ENCODE peak calls at places on chromosomes 12 and 14, in ten cellular contexts. One of them, this sample, is unnamed.

GRCh38 chr12:67419810-67420209 is 150.7 kb downstream of the CAND1 start:
- DNase-seq in CD8-positive, alpha-beta T cell: no peak
- DNase-seq in GM12865: no peak
- DNase-seq in skeletal muscle cell: no peak
- DNase-seq in ovary: no peak
- DNase-seq in left ventricle myocardium inferior: no peak
- DNase-seq in neuronal stem cell: no peak
- DNase-seq in tibial artery: no peak
- DNase-seq in ascending aorta: no peak
- DNase-seq in bronchial epithelial cell: no peak
- DNase-seq in this sample: no peak

GRCh38 chr12:78799679-78800078 is 64.9 kb upstream of the SYT1 start:
- DNase-seq in left ventricle myocardium inferior: no peak
- DNase-seq in neuronal stem cell: no peak
- DNase-seq in ovary: no peak
- DNase-seq in skeletal muscle cell: no peak
- DNase-seq in GM12865: no peak
- DNase-seq in tibial artery: no peak
- DNase-seq in ascending aorta: no peak
- DNase-seq in bronchial epithelial cell: no peak
- DNase-seq in CD8-positive, alpha-beta T cell: no peak
- DNase-seq in this sample: no peak

GRCh38 chr14:80434574-80435321 is 223.4 kb upstream of the DIO2 start:
- DNase-seq in left ventricle myocardium inferior: no peak
- DNase-seq in GM12865: no peak
- DNase-seq in neuronal stem cell: no peak
- DNase-seq in ovary: no peak
- DNase-seq in ascending aorta: no peak
- DNase-seq in tibial artery: no peak
- DNase-seq in bronchial epithelial cell: peak
- DNase-seq in CD8-positive, alpha-beta T cell: no peak
- DNase-seq in skeletal muscle cell: no peak
- DNase-seq in this sample: no peak

GRCh38 chr12:120161852-120162251 is 32.7 kb downstream of the GCN1 start:
- DNase-seq in left ventricle myocardium inferior: no peak
- DNase-seq in neuronal stem cell: no peak
- DNase-seq in ascending aorta: no peak
- DNase-seq in CD8-positive, alpha-beta T cell: no peak
- DNase-seq in tibial artery: no peak
- DNase-seq in GM12865: no peak
- DNase-seq in bronchial epithelial cell: no peak
- DNase-seq in skeletal muscle cell: no peak
- DNase-seq in ovary: no peak
- DNase-seq in this sample: no peak

GRCh38 chr14:36604757-36605505 is 22.5 kb upstream of the NKX2-8 start:
- DNase-seq in tibial artery: no peak
- DNase-seq in CD8-positive, alpha-beta T cell: peak
- DNase-seq in left ventricle myocardium inferior: no peak
- DNase-seq in GM12865: peak
- DNase-seq in ovary: no peak
- DNase-seq in bronchial epithelial cell: peak
- DNase-seq in ascending aorta: peak
- DNase-seq in neuronal stem cell: peak
- DNase-seq in skeletal muscle cell: peak
- DNase-seq in this sample: no peak

GRCh38 chr14:35212471-35213142 is 79.6 kb upstream of the PSMA6 start:
- DNase-seq in ovary: no peak
- DNase-seq in neuronal stem cell: no peak
- DNase-seq in tibial artery: no peak
- DNase-seq in CD8-positive, alpha-beta T cell: no peak
- DNase-seq in left ventricle myocardium inferior: no peak
- DNase-seq in ascending aorta: no peak
- DNase-seq in skeletal muscle cell: no peak
- DNase-seq in bronchial epithelial cell: no peak
- DNase-seq in GM12865: no peak
- DNase-seq in this sample: no peak

GRCh38 chr12:77070382-77071294 is 5.3 kb upstream of the E2F7 start:
- DNase-seq in GM12865: peak
- DNase-seq in tibial artery: no peak
- DNase-seq in skeletal muscle cell: no peak
- DNase-seq in ascending aorta: no peak
- DNase-seq in bronchial epithelial cell: no peak
- DNase-seq in left ventricle myocardium inferior: no peak
- DNase-seq in neuronal stem cell: no peak
- DNase-seq in ovary: no peak
- DNase-seq in CD8-positive, alpha-beta T cell: no peak
- DNase-seq in this sample: no peak

GRCh38 chr12:23816394-23816851 is 133.0 kb downstream of the SOX5 start:
- DNase-seq in CD8-positive, alpha-beta T cell: no peak
- DNase-seq in skeletal muscle cell: no peak
- DNase-seq in bronchial epithelial cell: no peak
- DNase-seq in GM12865: no peak
- DNase-seq in tibial artery: no peak
- DNase-seq in ascending aorta: no peak
- DNase-seq in ovary: no peak
- DNase-seq in neuronal stem cell: no peak
- DNase-seq in left ventricle myocardium inferior: no peak
- DNase-seq in this sample: no peak

GRCh38 chr14:64682173-64682710 is 22.0 kb upstream of the PLEKHG3 start:
- DNase-seq in ascending aorta: peak
- DNase-seq in left ventricle myocardium inferior: peak
- DNase-seq in neuronal stem cell: no peak
- DNase-seq in CD8-positive, alpha-beta T cell: no peak
- DNase-seq in GM12865: no peak
- DNase-seq in skeletal muscle cell: no peak
- DNase-seq in ovary: peak
- DNase-seq in bronchial epithelial cell: peak
- DNase-seq in tibial artery: peak
- DNase-seq in this sample: peak

GRCh38 chr14:68619805-68620574 is 172.9 kb downstream of the ZFP36L1 start:
- DNase-seq in ascending aorta: no peak
- DNase-seq in CD8-positive, alpha-beta T cell: no peak
- DNase-seq in neuronal stem cell: no peak
- DNase-seq in left ventricle myocardium inferior: peak
- DNase-seq in GM12865: no peak
- DNase-seq in bronchial epithelial cell: no peak
- DNase-seq in skeletal muscle cell: no peak
- DNase-seq in ovary: no peak
- DNase-seq in tibial artery: no peak
- DNase-seq in this sample: peak

GRCh38 chr12:8037947-8038346 is 5.4 kb downstream of the FOXJ2 start:
- DNase-seq in tibial artery: no peak
- DNase-seq in left ventricle myocardium inferior: no peak
- DNase-seq in CD8-positive, alpha-beta T cell: no peak
- DNase-seq in ovary: no peak
- DNase-seq in bronchial epithelial cell: peak
- DNase-seq in ascending aorta: no peak
- DNase-seq in neuronal stem cell: no peak
- DNase-seq in skeletal muscle cell: no peak
- DNase-seq in GM12865: no peak
- DNase-seq in this sample: no peak
- H3K4me3 ChIP-seq in tibial artery: no peak
- H3K4me3 ChIP-seq in left ventricle myocardium inferior: peak
- H3K4me3 ChIP-seq in CD8-positive, alpha-beta T cell: peak
- H3K4me3 ChIP-seq in ovary: no peak
- H3K4me3 ChIP-seq in bronchial epithelial cell: no peak
- H3K4me3 ChIP-seq in ascending aorta: peak
- H3K4me3 ChIP-seq in neuronal stem cell: no peak
- H3K4me3 ChIP-seq in skeletal muscle cell: no peak
- H3K4me3 ChIP-seq in GM12865: no peak
- H3K4me3 ChIP-seq in this sample: no peak

DNA sequence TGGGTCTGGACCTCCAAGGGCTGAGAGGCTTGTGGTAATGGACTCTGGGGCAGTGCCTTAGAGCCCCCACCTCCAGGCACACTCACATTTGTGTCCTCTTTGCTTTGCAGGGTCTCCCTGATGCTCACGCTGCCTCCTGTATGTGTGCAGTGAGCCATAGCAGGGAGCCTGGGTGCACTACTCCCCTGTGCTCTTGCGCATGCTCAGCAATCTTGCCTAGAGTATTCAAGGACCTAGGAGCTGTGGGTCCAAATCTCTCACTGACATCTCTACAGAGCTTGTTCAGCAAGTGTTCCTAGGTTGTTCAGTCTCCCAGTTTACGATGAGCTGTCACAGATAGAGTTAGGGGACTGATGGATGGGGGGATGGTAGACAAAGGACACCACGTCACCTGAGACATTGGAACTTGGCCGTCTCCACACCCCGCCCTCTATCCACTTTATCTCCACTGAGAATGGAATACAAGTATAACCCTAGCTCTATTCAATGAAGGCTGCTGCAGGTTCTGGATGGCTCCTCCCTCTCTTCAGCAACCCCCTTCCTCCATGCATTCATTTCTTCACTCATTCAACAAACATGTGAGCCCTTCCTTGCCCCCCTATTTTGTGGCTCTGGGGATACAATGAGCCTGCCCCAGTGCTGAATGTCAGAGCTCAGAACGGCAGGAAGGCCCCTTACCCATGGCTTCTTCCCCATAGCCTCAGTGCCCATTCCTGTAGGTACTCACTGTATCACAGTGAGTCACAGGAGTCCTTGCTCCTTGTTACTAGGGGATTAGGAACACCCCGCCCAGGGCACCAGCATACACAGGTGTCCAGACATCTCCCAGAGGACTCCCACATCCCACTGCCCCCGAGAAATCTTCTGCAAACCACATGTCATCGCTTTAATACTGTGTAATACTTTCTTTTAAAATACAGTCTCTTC is 31.2 kb downstream of the FIGNL2 start:
- DNase-seq in ovary: no peak
- DNase-seq in bronchial epithelial cell: no peak
- DNase-seq in GM12865: no peak
- DNase-seq in left ventricle myocardium inferior: no peak
- DNase-seq in skeletal muscle cell: no peak
- DNase-seq in CD8-positive, alpha-beta T cell: no peak
- DNase-seq in ascending aorta: no peak
- DNase-seq in tibial artery: no peak
- DNase-seq in neuronal stem cell: no peak
- DNase-seq in this sample: no peak
- H3K4me3 ChIP-seq in ovary: no peak
- H3K4me3 ChIP-seq in bronchial epithelial cell: no peak
- H3K4me3 ChIP-seq in GM12865: no peak
- H3K4me3 ChIP-seq in left ventricle myocardium inferior: no peak
- H3K4me3 ChIP-seq in skeletal muscle cell: no peak
- H3K4me3 ChIP-seq in CD8-positive, alpha-beta T cell: no peak
- H3K4me3 ChIP-seq in ascending aorta: no peak
- H3K4me3 ChIP-seq in tibial artery: no peak
- H3K4me3 ChIP-seq in neuronal stem cell: no peak
- H3K4me3 ChIP-seq in this sample: no peak

DNA sequence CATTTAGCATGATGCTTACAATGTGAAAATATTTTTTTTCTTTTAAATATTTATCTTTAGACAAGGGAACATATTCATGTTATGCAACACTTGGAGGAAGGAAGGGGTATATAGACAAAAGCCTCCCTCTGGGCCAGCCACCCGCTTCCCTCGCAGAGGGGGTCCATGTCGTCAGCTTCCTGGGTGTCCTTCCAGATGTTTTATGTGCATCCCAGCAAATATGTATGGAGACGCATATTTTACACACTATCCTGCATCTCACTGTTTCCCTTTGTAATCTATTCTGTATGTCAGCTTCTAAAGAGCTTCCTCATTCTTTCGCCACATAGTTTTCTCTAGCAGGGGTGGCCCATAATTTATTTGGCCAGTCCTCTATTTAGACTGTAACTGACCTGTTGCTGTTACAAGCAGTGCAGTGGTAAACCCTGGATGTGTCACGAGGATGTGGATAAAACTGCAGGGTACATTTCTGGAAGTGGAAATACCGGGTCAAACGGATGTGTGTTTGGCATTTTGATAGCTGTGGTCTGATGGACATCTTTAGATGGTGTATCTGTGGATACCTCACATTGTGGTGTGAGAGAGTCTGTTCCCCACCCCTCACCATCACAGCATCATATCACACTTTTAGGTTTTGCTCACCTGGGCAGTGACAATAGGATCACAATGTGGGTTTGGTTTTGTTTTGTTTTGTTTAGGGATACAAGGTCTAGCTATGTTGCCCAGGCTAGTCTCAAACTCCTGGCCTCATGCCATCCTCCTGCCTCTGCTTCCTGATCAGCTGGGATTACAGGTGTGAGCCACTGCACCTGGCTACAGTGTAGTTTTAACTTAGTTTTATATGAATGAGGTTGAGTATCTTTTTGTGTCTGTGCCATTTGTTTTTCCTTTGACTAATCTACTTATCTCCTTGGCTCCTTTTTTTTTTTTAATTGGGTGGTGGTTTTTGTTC is 31.6 kb downstream of the FAM222A start:
- DNase-seq in bronchial epithelial cell: peak
- DNase-seq in left ventricle myocardium inferior: peak
- DNase-seq in neuronal stem cell: no peak
- DNase-seq in tibial artery: peak
- DNase-seq in GM12865: no peak
- DNase-seq in ovary: peak
- DNase-seq in skeletal muscle cell: no peak
- DNase-seq in ascending aorta: peak
- DNase-seq in CD8-positive, alpha-beta T cell: no peak
- DNase-seq in this sample: no peak
- H3K4me3 ChIP-seq in bronchial epithelial cell: no peak
- H3K4me3 ChIP-seq in left ventricle myocardium inferior: no peak
- H3K4me3 ChIP-seq in neuronal stem cell: no peak
- H3K4me3 ChIP-seq in tibial artery: no peak
- H3K4me3 ChIP-seq in GM12865: no peak
- H3K4me3 ChIP-seq in ovary: no peak
- H3K4me3 ChIP-seq in skeletal muscle cell: no peak
- H3K4me3 ChIP-seq in ascending aorta: no peak
- H3K4me3 ChIP-seq in CD8-positive, alpha-beta T cell: no peak
- H3K4me3 ChIP-seq in this sample: no peak

GRCh38 chr14:105410642-105411016 is 9.0 kb upstream of the MTA1 start:
- DNase-seq in skeletal muscle cell: no peak
- DNase-seq in ascending aorta: no peak
- DNase-seq in bronchial epithelial cell: no peak
- DNase-seq in GM12865: no peak
- DNase-seq in CD8-positive, alpha-beta T cell: no peak
- DNase-seq in neuronal stem cell: no peak
- DNase-seq in ovary: no peak
- DNase-seq in tibial artery: no peak
- DNase-seq in left ventricle myocardium inferior: no peak
- DNase-seq in this sample: no peak
- H3K4me3 ChIP-seq in skeletal muscle cell: peak
- H3K4me3 ChIP-seq in ascending aorta: no peak
- H3K4me3 ChIP-seq in bronchial epithelial cell: no peak
- H3K4me3 ChIP-seq in GM12865: no peak
- H3K4me3 ChIP-seq in CD8-positive, alpha-beta T cell: no peak
- H3K4me3 ChIP-seq in neuronal stem cell: no peak
- H3K4me3 ChIP-seq in ovary: no peak
- H3K4me3 ChIP-seq in tibial artery: no peak
- H3K4me3 ChIP-seq in left ventricle myocardium inferior: peak
- H3K4me3 ChIP-seq in this sample: peak

DNA sequence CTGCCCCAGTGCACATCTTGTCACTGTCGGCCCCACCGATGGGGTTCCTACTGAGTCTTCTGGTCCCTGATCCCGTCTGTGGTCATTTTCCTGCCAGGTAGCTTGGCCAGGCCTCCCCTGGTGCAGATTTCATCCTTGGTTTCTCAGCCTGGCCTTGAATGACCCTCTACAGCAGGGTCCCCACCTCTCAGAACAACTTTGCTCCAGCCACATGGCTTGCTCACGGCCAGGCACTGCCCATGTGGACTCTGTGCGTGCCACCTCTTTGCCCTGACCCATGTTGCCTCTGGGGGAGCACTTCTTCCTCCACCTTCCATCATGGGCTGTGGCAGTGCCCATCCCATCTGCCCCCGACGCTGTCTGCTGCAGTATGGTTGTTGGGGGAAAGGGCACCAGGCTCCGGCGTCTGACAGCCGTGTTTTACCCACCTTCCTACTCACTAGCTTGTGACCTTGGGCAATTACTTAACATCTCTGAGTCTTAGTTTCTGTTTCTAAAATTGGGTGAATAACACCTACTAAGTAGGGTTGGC is 2.0 kb upstream of the PTPN6 start:
- DNase-seq in left ventricle myocardium inferior: peak
- DNase-seq in bronchial epithelial cell: no peak
- DNase-seq in ascending aorta: no peak
- DNase-seq in ovary: no peak
- DNase-seq in tibial artery: no peak
- DNase-seq in CD8-positive, alpha-beta T cell: peak
- DNase-seq in neuronal stem cell: no peak
- DNase-seq in GM12865: peak
- DNase-seq in skeletal muscle cell: no peak
- DNase-seq in this sample: no peak
- H3K4me3 ChIP-seq in left ventricle myocardium inferior: no peak
- H3K4me3 ChIP-seq in bronchial epithelial cell: no peak
- H3K4me3 ChIP-seq in ascending aorta: no peak
- H3K4me3 ChIP-seq in ovary: no peak
- H3K4me3 ChIP-seq in tibial artery: no peak
- H3K4me3 ChIP-seq in CD8-positive, alpha-beta T cell: peak
- H3K4me3 ChIP-seq in neuronal stem cell: no peak
- H3K4me3 ChIP-seq in GM12865: peak
- H3K4me3 ChIP-seq in skeletal muscle cell: no peak
- H3K4me3 ChIP-seq in this sample: no peak

This sample was measured in gastrocnemius medialis.